ENCODE peak calls at places on chromosomes 13 and 19, in nine cellular contexts. N is EH; J is ELR; R is GM18507; Z is activated T-cell treated with anti-CD3 and anti-CD28 coated beads, Interleukin-2, amount 50 U/mL, for 72 hours; C is glutamatergic neuron; E is stimulated activated CD8-positive, alpha-beta memory T cell treated with anti-CD3 and anti-CD28 coated beads, Interleukin-7, amount 100 ng/mL, for 1 hour; B is heart left ventricle; O is heart right ventricle. G is an unnamed sample.

GRCh38 chr19:55579766-55580621 is 654 bp downstream of the ZNF579 start:
- DNase-seq in C (peak; percentile 64), O (peak; percentile 42), R (no peak), N (peak; percentile 60), J (peak; percentile 27), E (no peak), B (peak; percentile 49), Z (no peak), G (peak; percentile 77)

GRCh38 chr13:105969761-105970160 is 565.7 kb downstream of the EFNB2 start:
- DNase-seq in E (no peak), R (no peak), N (peak; percentile 92), J (peak; percentile 63), Z (no peak), O (no peak), C (no peak), B (no peak), G (peak; percentile 47)

GRCh38 chr19:51150627-51151026 is 8.5 kb downstream of the SIGLEC7 start:
- DNase-seq in O (no peak), E (no peak), B (no peak), Z (no peak), J (no peak), N (no peak), R (no peak), C (no peak), G (no peak)

GRCh38 chr13:113665582-113666323 is 1.3 kb upstream of the GRK1 start:
- DNase-seq in Z (no peak), O (no peak), C (peak; percentile 16), J (no peak), E (no peak), B (no peak), N (no peak), R (no peak), G (no peak)

GRCh38 chr13:40152145-40152544 is 496.7 kb downstream of the COG6 start:
- DNase-seq in E (no peak), R (no peak), B (no peak), J (peak; percentile 77), N (peak; percentile 78), Z (no peak), C (no peak), O (peak; percentile 13), G (peak; percentile 40)

GRCh38 chr19:37998801-37999308 is 91.8 kb downstream of the SIPA1L3 start:
- DNase-seq in J (no peak), Z (no peak), R (no peak), C (no peak), E (no peak), N (no peak), O (no peak), B (no peak), G (no peak)

GRCh38 chr19:53649746-53650593 is 18.2 kb downstream of the DPRX start:
- DNase-seq in R (no peak), N (no peak), C (no peak), J (no peak), Z (no peak), B (no peak), O (no peak), E (no peak), G (no peak)

GRCh38 chr13:39641645-39642044 is 13.8 kb upstream of the COG6 start:
- DNase-seq in Z (no peak), R (no peak), J (no peak), N (no peak), C (no peak), B (no peak), O (no peak), E (no peak), G (no peak)

GRCh38 chr13:74444161-74444571 is 310.0 kb upstream of the KLF12 start:
- DNase-seq in N (peak; percentile 19), E (no peak), O (no peak), J (peak; percentile 87), B (no peak), Z (no peak), R (no peak), C (no peak), G (peak; percentile 69)

GRCh38 chr13:108315955-108316354 is 46.4 kb downstream of the TNFSF13B start:
- DNase-seq in C (no peak), B (no peak), O (no peak), Z (no peak), R (no peak), E (no peak), J (no peak), N (no peak), G (no peak)

GRCh38 chr13:89750371-89750770 is 1597.1 kb upstream of the MIR17HG start:
- DNase-seq in Z (no peak), J (peak; percentile 52), R (no peak), E (no peak), O (no peak), N (no peak), C (no peak), B (no peak), G (no peak)